ENCODE peak calls at places on chromosomes 4 and X, in five cellular contexts. Q is sigmoid colon, Y is suprapubic skin, P is breast epithelium, Z is HepG2. B is an unnamed sample.

GRCh38 chr4:81470456-81471327 is 1.0 kb downstream of the RASGEF1B start:
- DNase-seq in Q (peak), Y (peak), P (peak), Z (no peak), B (peak)

GRCh38 chr4:22500128-22500611 is 15.7 kb downstream of the ADGRA3 start:
- DNase-seq in Q (no peak), Y (no peak), P (peak), Z (no peak), B (peak)

GRCh38 chr4:128854433-128854832 is 44.9 kb downstream of the JADE1 start:
- DNase-seq in Q (no peak), Y (no peak), P (no peak), Z (no peak), B (no peak)

GRCh38 chr4:143084566-143084965 is 100.2 kb upstream of the USP38 start:
- DNase-seq in Q (no peak), Y (no peak), P (no peak), Z (no peak), B (no peak)

GRCh38 chrX:25207803-25208202 is 192.0 kb upstream of the ARX start:
- DNase-seq in Q (no peak), Y (no peak), P (no peak), Z (no peak), B (no peak)

GRCh38 chr4:104596189-104596588 is 101.5 kb upstream of the CXXC4 start:
- DNase-seq in Q (no peak), Y (no peak), P (no peak), Z (no peak), B (no peak)

GRCh38 chrX:108537005-108537404 is 97.4 kb downstream of the COL4A5 start:
- DNase-seq in Q (no peak), Y (no peak), P (no peak), Z (peak), B (no peak)

GRCh38 chr4:3346146-3346545 is 53.3 kb downstream of the RGS12 start:
- DNase-seq in Q (no peak), Y (no peak), P (peak), Z (peak), B (peak)

GRCh38 chrX:51834076-51834475 is 59.3 kb upstream of the MAGED1 start:
- DNase-seq in Q (no peak), Y (no peak), P (no peak), Z (no peak), B (peak)

GRCh38 chr4:8664031-8664805 is 71.7 kb downstream of the CPZ start:
- DNase-seq in Q (peak), Y (no peak), P (no peak), Z (no peak), B (no peak)

GRCh38 chr4:66574145-66574978 is 904.1 kb upstream of the EPHA5 start:
- DNase-seq in Q (no peak), Y (no peak), P (no peak), Z (no peak), B (no peak)

GRCh38 chr4:147138171-147138570 is 192.5 kb upstream of the TTC29 start:
- DNase-seq in Q (no peak), Y (no peak), P (no peak), Z (no peak), B (no peak)

GRCh38 chrX:45208121-45208856 is 7.6 kb upstream of the DIPK2B start:
- DNase-seq in Q (no peak), Y (no peak), P (no peak), Z (no peak), B (no peak)

GRCh38 chrX:44872319-44872816 is 620 bp upstream of the KDM6A start:
- DNase-seq in Q (peak), Y (peak), P (peak), Z (no peak), B (peak)

GRCh38 chr4:5205981-5206380 is 154.7 kb downstream of the STK32B start:
- DNase-seq in Q (no peak), Y (no peak), P (no peak), Z (no peak), B (no peak)

GRCh38 chrX:70554081-70554480 is 109.4 kb downstream of the DLG3 start:
- DNase-seq in Q (no peak), Y (no peak), P (no peak), Z (peak), B (no peak)

GRCh38 chr4:158938462-158939044 is 164.3 kb upstream of the RAPGEF2 start:
- DNase-seq in Q (no peak), Y (no peak), P (no peak), Z (no peak), B (no peak)

GRCh38 chr4:99447079-99447478 is 11.9 kb upstream of the ADH7 start:
- DNase-seq in Q (no peak), Y (no peak), P (no peak), Z (no peak), B (no peak)

GRCh38 chr4:82679531-82679930 is 117.7 kb upstream of the TMEM150C start:
- DNase-seq in Q (no peak), Y (no peak), P (no peak), Z (no peak), B (no peak)

GRCh38 chr4:78659264-78659663 is 107.7 kb downstream of the ANXA3 start:
- DNase-seq in Q (no peak), Y (no peak), P (no peak), Z (no peak), B (no peak)

GRCh38 chr4:185167205-185167604 is 24.1 kb downstream of the SLC25A4 start:
- DNase-seq in Q (no peak), Y (no peak), P (no peak), Z (no peak), B (no peak)

GRCh38 chr4:88511236-88511635 is 12.3 kb downstream of the PYURF start:
- DNase-seq in Q (no peak), Y (no peak), P (no peak), Z (no peak), B (no peak)

GRCh38 chr4:38989487-38989886 is 42.7 kb downstream of the TMEM156 start:
- DNase-seq in Q (no peak), Y (no peak), P (no peak), Z (no peak), B (no peak)

GRCh38 chrX:130885996-130886395 is 17.0 kb downstream of the ENOX2 start:
- DNase-seq in Q (no peak), Y (no peak), P (no peak), Z (no peak), B (no peak)

GRCh38 chrX:25034889-25035288 is 19.1 kb upstream of the ARX start:
- DNase-seq in Q (no peak), Y (no peak), P (no peak), Z (peak), B (no peak)

GRCh38 chr4:7971881-7972500 is 32.3 kb upstream of the AFAP1 start:
- DNase-seq in Q (no peak), Y (no peak), P (no peak), Z (peak), B (no peak)

GRCh38 chrX:152445926-152446325 is 5.2 kb downstream of the GABRA3 start:
- DNase-seq in Q (no peak), Y (no peak), P (no peak), Z (no peak), B (no peak)

GRCh38 chr4:150779707-150780106 is 197.8 kb downstream of the MAB21L2 start:
- DNase-seq in Q (no peak), Y (no peak), P (no peak), Z (no peak), B (no peak)

GRCh38 chr4:129064717-129065116 is 28.6 kb downstream of the SCLT1 start:
- DNase-seq in Q (no peak), Y (no peak), P (no peak), Z (no peak), B (no peak)

GRCh38 chr4:2069161-2069971 is 10.2 kb downstream of the NAT8L start:
- DNase-seq in Q (peak), Y (peak), P (no peak), Z (no peak), B (no peak)

GRCh38 chrX:153333271-153333670 is 682 bp upstream of the ZNF275 start:
- DNase-seq in Q (no peak), Y (no peak), P (no peak), Z (no peak), B (no peak)

GRCh38 chr4:123977623-123978022 is 581.0 kb downstream of the SPRY1 start:
- DNase-seq in Q (no peak), Y (no peak), P (no peak), Z (peak), B (no peak)

GRCh38 chrX:30280428-30280827 is 28.8 kb downstream of the NR0B1 start:
- DNase-seq in Q (no peak), Y (no peak), P (no peak), Z (no peak), B (no peak)

GRCh38 chr4:53818112-53818511 is 226.8 kb upstream of the LNX1 start:
- DNase-seq in Q (no peak), Y (no peak), P (no peak), Z (no peak), B (no peak)
- TF ChIP-seq POLR2AphosphoS5 in Q (peak), Y (no peak), P (no peak), Z (no peak), B (peak)

DNA sequence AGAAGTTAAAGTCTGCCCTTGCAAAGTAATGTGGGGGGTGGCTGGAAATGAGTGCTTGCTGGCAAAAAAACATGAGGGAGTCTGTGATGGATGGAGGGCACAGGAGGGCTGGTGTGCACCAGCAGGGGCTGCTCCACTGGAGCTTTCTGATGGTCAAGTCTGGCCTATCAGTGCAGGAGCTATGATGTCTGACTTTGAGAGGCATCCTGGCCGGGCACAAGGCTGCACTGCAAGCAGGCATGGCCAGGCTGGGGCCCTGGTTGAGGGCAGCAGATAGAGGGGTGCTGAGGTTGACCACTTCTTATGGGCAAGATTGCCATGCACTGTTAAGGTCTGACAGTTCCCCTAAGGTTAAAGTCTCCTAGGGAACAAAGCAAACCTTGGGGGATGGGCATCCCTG is 1140.2 kb downstream of the FAM133A start:
- DNase-seq in Q (no peak), Y (no peak), P (no peak), Z (no peak), B (no peak)
- TF ChIP-seq POLR2A in Q (no peak), Y (no peak), P (no peak), Z (no peak), B (no peak)

DNA sequence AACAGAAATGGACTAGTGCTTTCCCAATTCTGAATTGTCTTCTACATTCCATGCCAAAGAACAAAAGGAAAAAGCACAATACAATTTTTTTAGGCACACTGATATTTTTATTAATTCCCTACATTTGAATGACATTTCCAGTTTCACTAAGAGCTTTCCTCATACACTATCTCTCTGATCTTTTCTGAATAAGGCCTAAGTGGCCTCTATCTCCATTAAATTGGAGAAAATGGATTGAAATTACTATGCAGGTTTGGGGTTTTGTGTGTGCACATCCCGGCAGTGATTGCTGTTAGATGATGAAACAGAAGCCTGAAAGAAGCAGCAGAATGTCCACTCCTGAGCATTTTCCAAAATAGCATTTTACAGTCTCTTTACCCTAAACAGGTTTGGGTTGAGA is 104.0 kb downstream of the ATP11C start:
- DNase-seq in Q (no peak), Y (no peak), P (no peak), Z (no peak), B (no peak)
- H3K4me3 ChIP-seq in Q (no peak), Y (no peak), P (no peak), Z (no peak), B (no peak)

DNA sequence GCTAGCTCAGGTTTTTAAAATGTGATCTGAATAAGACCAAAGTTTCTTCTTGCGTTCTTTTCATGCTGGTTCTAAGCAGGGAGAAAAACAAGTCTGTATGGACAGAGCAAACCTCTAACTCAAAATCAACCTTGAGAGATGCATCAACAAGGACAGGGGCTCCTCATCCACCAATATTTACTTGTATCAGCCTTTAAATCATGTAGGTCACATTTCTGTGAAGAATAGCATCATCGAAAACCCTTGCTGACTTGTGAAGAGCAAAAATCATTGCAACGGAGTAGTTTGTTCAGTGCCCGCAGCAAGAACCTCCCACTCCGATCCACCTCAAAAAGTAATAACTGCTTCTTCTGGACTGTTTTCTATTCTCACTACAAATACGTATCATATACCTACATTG is 1.2 kb downstream of the ATP10D start:
- DNase-seq in Q (no peak), Y (no peak), P (no peak), Z (no peak), B (no peak)
- TF ChIP-seq POLR2AphosphoS5 in Q (no peak), Y (no peak), P (no peak), Z (no peak), B (no peak)

DNA sequence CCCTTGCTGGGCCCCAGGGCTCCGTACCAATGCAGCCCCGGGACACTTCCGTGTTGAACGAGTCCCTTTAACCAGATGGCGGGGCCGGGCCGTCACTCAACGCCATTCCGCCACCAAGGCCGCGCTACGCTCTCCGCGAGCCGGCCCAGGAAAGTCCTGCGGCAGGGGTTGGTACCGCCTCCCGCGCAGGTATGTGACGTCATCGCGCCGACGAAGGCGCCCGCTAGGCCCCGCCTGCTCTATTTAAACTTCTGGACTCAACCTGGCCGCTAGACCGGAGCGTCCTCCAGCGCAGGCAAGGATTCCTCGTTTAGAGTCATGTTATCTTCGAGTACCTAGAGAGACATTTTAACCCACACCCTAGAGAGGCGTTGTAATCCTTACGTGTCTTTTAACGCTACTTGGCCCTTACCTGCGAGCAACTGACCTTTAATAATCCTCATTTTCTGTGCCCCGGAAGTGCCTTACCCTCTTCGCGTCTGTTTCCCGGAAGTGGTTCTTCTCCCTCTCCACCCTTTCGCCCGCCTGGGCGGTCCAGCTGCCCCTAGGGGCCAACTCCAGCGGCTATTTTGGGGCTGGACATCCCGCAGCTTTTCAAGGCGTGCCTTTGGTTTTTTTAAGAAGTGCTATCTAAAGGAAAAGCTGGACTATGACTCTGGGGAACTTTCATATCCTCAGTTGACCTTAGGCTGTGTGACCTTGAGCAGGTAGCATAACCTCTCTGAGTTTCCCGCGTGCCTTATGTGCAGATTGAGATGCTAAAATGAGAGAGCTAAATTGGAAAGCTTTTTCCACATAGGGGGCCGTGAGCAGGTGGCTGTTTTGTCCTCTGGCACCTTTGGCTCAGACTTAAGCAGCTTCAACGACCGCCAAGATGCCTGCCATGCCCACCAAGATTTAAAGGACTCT is at the start of gene PNPLA4:
- DNase-seq in Q (peak), Y (peak), P (peak), Z (peak), B (peak)
- TF ChIP-seq POLR2A in Q (no peak), Y (no peak), P (no peak), Z (peak), B (peak)

GRCh38 chr4:37476691-37477090 is 209.5 kb downstream of the RELL1 start:
- DNase-seq in Q (no peak), Y (no peak), P (no peak), Z (no peak), B (no peak)
- H3K4me3 ChIP-seq in Q (no peak), Y (no peak), P (no peak), Z (no peak), B (no peak)